ENCODE peak calls at places on chromosomes 16 and 17, in five cellular contexts. Y is T-helper 2 cell, L is AG04450, G is NCI-H69, F is heart left ventricle. Q is an unnamed sample.

GRCh38 chr17:78839173-78839761 is 1.3 kb downstream of the USP36 start:
- DNase-seq in Y (no peak), L (no peak), G (no peak), F (no peak), Q (no peak)

GRCh38 chr17:47200325-47200663 is 8.9 kb upstream of the MYL4 start:
- DNase-seq in Y (no peak), L (no peak), G (no peak), F (no peak), Q (no peak)

GRCh38 chr16:580946-581498 is 8.8 kb upstream of the RAB40C start:
- DNase-seq in Y (no peak), L (no peak), G (no peak), F (no peak), Q (no peak)

GRCh38 chr16:70746708-70747424 is 54.1 kb downstream of the VAC14 start:
- DNase-seq in Y (no peak), L (peak), G (peak), F (no peak), Q (peak)

GRCh38 chr16:11667221-11667823 is 933 bp upstream of the SNN start:
- DNase-seq in Y (no peak), L (no peak), G (peak), F (no peak), Q (no peak)

GRCh38 chr17:34252138-34252889 is 2.8 kb upstream of the CCL2 start:
- DNase-seq in Y (no peak), L (peak), G (peak), F (peak), Q (no peak)

GRCh38 chr16:71520550-71520949 is 5.7 kb upstream of the CHST4 start:
- DNase-seq in Y (no peak), L (no peak), G (peak), F (no peak), Q (no peak)

GRCh38 chr16:68676113-68676860 is 31.2 kb downstream of the CDH3 start:
- DNase-seq in Y (no peak), L (no peak), G (no peak), F (no peak), Q (no peak)

GRCh38 chr16:76194621-76195015 is 82.6 kb upstream of the CNTNAP4 start:
- DNase-seq in Y (no peak), L (no peak), G (no peak), F (no peak), Q (no peak)

GRCh38 chr16:53754938-53755910 is 51.3 kb downstream of the FTO start:
- DNase-seq in Y (no peak), L (no peak), G (peak), F (no peak), Q (no peak)

GRCh38 chr17:41406205-41406604 is 8.8 kb upstream of the KRT31 start:
- DNase-seq in Y (no peak), L (no peak), G (peak), F (no peak), Q (no peak)

GRCh38 chr16:6682142-6682811 is 650.4 kb upstream of the RBFOX1 start:
- DNase-seq in Y (no peak), L (no peak), G (peak), F (no peak), Q (no peak)

GRCh38 chr17:4480929-4481898 is 17.5 kb upstream of the SPNS2 start:
- DNase-seq in Y (no peak), L (no peak), G (peak), F (no peak), Q (no peak)

GRCh38 chr17:9054146-9054545 is 32.8 kb downstream of the NTN1 start:
- DNase-seq in Y (no peak), L (no peak), G (no peak), F (no peak), Q (no peak)

GRCh38 chr16:12750554-12750918 is 53.2 kb downstream of the CPPED1 start:
- DNase-seq in Y (no peak), L (no peak), G (no peak), F (no peak), Q (no peak)

GRCh38 chr16:9706217-9706616 is 476.0 kb downstream of the GRIN2A start:
- DNase-seq in Y (no peak), L (no peak), G (no peak), F (no peak), Q (no peak)

GRCh38 chr16:25014500-25015147 is 545 bp downstream of the ARHGAP17 start:
- DNase-seq in Y (peak), L (no peak), G (peak), F (peak), Q (peak)

GRCh38 chr16:19168173-19169080 is at the start of gene SYT17:
- DNase-seq in Y (no peak), L (no peak), G (peak), F (no peak), Q (no peak)

GRCh38 chr17:45294506-45294905 is 22.3 kb downstream of the MAP3K14 start:
- DNase-seq in Y (no peak), L (peak), G (no peak), F (no peak), Q (no peak)

GRCh38 chr16:78606572-78606971 is 507.1 kb downstream of the WWOX start:
- DNase-seq in Y (no peak), L (no peak), G (no peak), F (no peak), Q (no peak)

GRCh38 chr16:80191928-80192327 is 348.9 kb upstream of the DYNLRB2 start:
- DNase-seq in Y (no peak), L (no peak), G (no peak), F (no peak), Q (no peak)

GRCh38 chr17:77684803-77685580 is 273.5 kb upstream of the TNRC6C start:
- DNase-seq in Y (no peak), L (no peak), G (no peak), F (no peak), Q (no peak)

GRCh38 chr17:80742091-80742490 is 197.5 kb downstream of the RPTOR start:
- DNase-seq in Y (no peak), L (no peak), G (no peak), F (no peak), Q (no peak)

GRCh38 chr16:52368899-52369298 is 178.0 kb downstream of the TOX3 start:
- DNase-seq in Y (no peak), L (no peak), G (no peak), F (no peak), Q (no peak)

GRCh38 chr16:16113076-16113475 is 110.2 kb downstream of the ABCC6 start:
- DNase-seq in Y (no peak), L (no peak), G (no peak), F (no peak), Q (no peak)

GRCh38 chr17:42251115-42251514 is 25.1 kb downstream of the STAT5B start:
- DNase-seq in Y (no peak), L (no peak), G (no peak), F (no peak), Q (no peak)

GRCh38 chr16:85752511-85753420 is 1.9 kb upstream of the C16orf74 start:
- DNase-seq in Y (no peak), L (no peak), G (peak), F (no peak), Q (peak)

Q was measured in HuH-7.5.